ENCODE peak calls at places on chromosomes 6 and 20, in ten cellular contexts. K is cardiac muscle cell, D is fibroblast of lung, O is right lobe of liver, A is WERI-Rb-1, T is fibroblast of the aortic adventitia, N is K562, X is dorsolateral prefrontal cortex, S is lower lobe of right lung, B is A549. L is an unnamed sample.

GRCh38 chr6:21754891-21755290 is 161.3 kb downstream of the SOX4 start:
- DNase-seq in N (no peak), B (peak), X (no peak), O (no peak), D (peak), A (no peak), S (no peak), T (peak), K (peak), L (no peak)

GRCh38 chr20:25280574-25281535 is 33.0 kb downstream of the PYGB start:
- DNase-seq in B (no peak), D (no peak), N (no peak), X (peak), S (peak), A (peak), K (no peak), O (peak), T (no peak), L (peak)

GRCh38 chr6:154604120-154604519 is 93.6 kb upstream of the CNKSR3 start:
- DNase-seq in K (no peak), X (no peak), O (no peak), D (no peak), A (no peak), T (no peak), S (no peak), B (no peak), N (no peak), L (no peak)

GRCh38 chr6:90233994-90234393 is 62.6 kb downstream of the BACH2 start:
- DNase-seq in O (no peak), S (no peak), X (no peak), N (no peak), A (no peak), K (no peak), D (no peak), T (no peak), B (no peak), L (no peak)

GRCh38 chr6:131212928-131213327 is 77.7 kb downstream of the AKAP7 start:
- DNase-seq in S (no peak), A (no peak), D (no peak), N (no peak), O (no peak), K (peak), B (no peak), X (no peak), T (no peak), L (no peak)

GRCh38 chr6:40556023-40556422 is 31.1 kb downstream of the LRFN2 start:
- DNase-seq in D (no peak), B (no peak), K (no peak), A (peak), O (no peak), X (no peak), T (no peak), N (no peak), S (no peak), L (no peak)

GRCh38 chr6:45647341-45648138 is 269.8 kb upstream of the SUPT3H start:
- DNase-seq in D (no peak), K (no peak), X (no peak), A (no peak), B (no peak), N (no peak), T (no peak), O (no peak), S (no peak), L (no peak)

GRCh38 chr20:20743511-20744169 is 31.2 kb upstream of the RALGAPA2 start:
- DNase-seq in A (peak), X (peak), B (no peak), K (peak), O (peak), N (no peak), T (peak), S (peak), D (peak), L (peak)

GRCh38 chr20:10213526-10213925 is 5.1 kb upstream of the SNAP25 start:
- DNase-seq in D (no peak), S (no peak), K (no peak), O (no peak), A (peak), T (no peak), X (no peak), B (no peak), N (no peak), L (no peak)

GRCh38 chr6:166277892-166278578 is 30.2 kb downstream of the PRR18 start:
- DNase-seq in A (no peak), T (no peak), S (no peak), D (no peak), X (no peak), O (no peak), B (no peak), K (no peak), N (no peak), L (no peak)

GRCh38 chr6:131782764-131783163 is 25.1 kb upstream of the ENPP1 start:
- DNase-seq in K (no peak), S (no peak), D (no peak), B (no peak), T (no peak), N (no peak), A (no peak), X (no peak), O (no peak), L (no peak)

GRCh38 chr6:27237089-27237723 is 10.3 kb upstream of the PRSS16 start:
- DNase-seq in A (no peak), T (peak), X (no peak), B (peak), D (peak), N (peak), O (no peak), S (no peak), K (peak), L (no peak)

GRCh38 chr20:56778765-56779195 is 149.7 kb downstream of the TFAP2C start:
- DNase-seq in N (no peak), S (no peak), K (peak), X (no peak), B (peak), A (no peak), T (peak), D (peak), O (no peak), L (no peak)

DNA sequence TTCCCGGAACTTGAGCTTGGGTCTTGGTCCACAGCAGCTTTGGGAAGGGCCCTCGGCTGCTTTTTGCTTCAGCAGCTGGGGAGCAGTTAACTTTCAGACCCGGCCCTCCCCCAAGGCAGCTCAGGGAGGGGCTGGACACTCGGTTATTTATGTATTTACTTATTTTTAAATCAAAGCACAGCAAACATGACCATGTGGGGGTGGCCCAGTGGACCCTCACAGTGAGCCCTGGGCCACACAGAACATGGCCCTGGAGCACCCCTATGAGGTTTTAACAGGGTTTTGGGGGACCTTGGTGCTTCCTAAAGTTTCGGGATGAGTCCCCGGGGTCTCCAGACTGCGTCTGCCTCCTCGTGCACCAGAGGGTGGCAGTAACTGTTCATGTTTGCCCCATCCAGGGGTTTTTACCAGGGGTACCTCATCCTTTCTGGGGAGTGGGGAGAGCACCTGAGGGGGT is 26.6 kb upstream of the NPBWR2 start:
- DNase-seq in K (no peak), D (no peak), B (no peak), N (no peak), T (no peak), X (peak), O (peak), A (no peak), S (peak), L (no peak)
- TF ChIP-seq CTCF in K (peak), D (peak), B (peak), N (peak), T (no peak), X (no peak), O (peak), A (no peak), S (no peak), L (no peak)

DNA sequence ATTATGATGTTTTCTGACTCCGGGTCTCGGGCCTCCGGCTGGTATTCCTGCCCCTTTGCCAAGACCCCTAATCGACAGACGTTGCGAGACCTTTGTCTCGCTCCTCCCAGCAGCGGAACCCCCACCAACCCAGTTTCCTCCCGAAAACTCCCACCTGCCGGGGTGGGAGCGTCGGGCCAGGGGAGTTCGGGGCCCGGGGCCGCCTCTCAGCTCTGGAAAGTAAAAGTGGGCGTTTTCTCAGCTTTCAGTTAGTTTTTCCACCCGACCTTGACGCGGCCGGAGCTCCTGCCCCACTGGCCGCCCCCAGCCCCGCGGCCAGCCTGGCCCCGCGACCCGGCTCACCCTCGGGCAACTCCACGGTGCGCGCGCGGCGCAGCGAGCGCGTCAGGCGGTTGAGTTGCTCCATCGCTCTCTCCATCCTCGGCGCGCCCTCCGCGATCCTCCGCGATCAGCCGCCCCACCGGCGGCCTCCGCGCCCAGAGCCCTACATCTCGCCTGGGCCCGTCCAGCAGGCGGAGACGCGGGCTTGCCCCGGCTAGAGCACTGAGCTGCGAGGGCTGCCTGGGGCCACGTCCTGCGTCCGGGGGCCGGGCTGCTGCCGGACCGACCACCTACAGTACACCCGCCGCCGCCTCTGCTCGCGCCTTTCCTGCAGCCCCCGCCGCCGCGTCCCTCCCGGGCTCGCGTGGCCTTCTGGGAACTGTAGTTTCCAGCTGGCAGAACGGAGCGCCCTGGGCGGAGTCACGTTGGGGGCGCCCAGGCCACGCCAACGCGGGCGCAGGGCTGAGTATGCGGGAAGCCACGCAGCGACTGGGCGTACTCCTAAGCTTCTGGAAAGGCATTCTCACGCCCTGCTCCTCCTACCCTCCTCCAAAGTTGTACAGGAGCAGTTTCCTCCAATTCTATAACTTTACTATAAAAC is at the start of gene HACE1:
- DNase-seq in D (peak), T (peak), A (peak), B (peak), O (peak), S (peak), K (peak), X (peak), N (peak), L (peak)
- TF ChIP-seq CTCF in D (peak), T (peak), A (peak), B (no peak), O (peak), S (peak), K (peak), X (peak), N (no peak), L (no peak)

GRCh38 chr6:33414592-33415271 is 3.2 kb downstream of the CUTA start:
- DNase-seq in X (no peak), D (no peak), K (no peak), A (peak), O (no peak), S (no peak), T (no peak), B (no peak), N (peak), L (no peak)
- TF ChIP-seq CTCF in X (no peak), D (peak), K (peak), A (peak), O (no peak), S (no peak), T (peak), B (peak), N (peak), L (no peak)

GRCh38 chr6:54426995-54427394 is 118.8 kb downstream of the TINAG start:
- DNase-seq in A (no peak), S (no peak), T (no peak), K (no peak), X (no peak), B (no peak), N (no peak), D (no peak), O (no peak), L (no peak)

GRCh38 chr6:54431466-54431865 is 123.2 kb downstream of the TINAG start:
- DNase-seq in X (no peak), K (peak), T (peak), B (no peak), N (no peak), D (peak), S (no peak), O (no peak), A (no peak), L (no peak)

GRCh38 chr6:54427396-54427910 is 119.2 kb downstream of the TINAG start:
- DNase-seq in S (no peak), B (no peak), X (no peak), A (no peak), N (no peak), O (no peak), T (peak), D (no peak), K (no peak), L (no peak)

GRCh38 chr6:54428437-54428836 is 120.2 kb downstream of the TINAG start:
- DNase-seq in N (no peak), T (no peak), D (no peak), B (no peak), O (no peak), A (no peak), K (no peak), S (no peak), X (no peak), L (no peak)
- TF ChIP-seq CTCF in N (no peak), T (no peak), D (no peak), B (no peak), O (no peak), A (no peak), K (no peak), S (no peak), X (no peak), L (no peak)

DNA sequence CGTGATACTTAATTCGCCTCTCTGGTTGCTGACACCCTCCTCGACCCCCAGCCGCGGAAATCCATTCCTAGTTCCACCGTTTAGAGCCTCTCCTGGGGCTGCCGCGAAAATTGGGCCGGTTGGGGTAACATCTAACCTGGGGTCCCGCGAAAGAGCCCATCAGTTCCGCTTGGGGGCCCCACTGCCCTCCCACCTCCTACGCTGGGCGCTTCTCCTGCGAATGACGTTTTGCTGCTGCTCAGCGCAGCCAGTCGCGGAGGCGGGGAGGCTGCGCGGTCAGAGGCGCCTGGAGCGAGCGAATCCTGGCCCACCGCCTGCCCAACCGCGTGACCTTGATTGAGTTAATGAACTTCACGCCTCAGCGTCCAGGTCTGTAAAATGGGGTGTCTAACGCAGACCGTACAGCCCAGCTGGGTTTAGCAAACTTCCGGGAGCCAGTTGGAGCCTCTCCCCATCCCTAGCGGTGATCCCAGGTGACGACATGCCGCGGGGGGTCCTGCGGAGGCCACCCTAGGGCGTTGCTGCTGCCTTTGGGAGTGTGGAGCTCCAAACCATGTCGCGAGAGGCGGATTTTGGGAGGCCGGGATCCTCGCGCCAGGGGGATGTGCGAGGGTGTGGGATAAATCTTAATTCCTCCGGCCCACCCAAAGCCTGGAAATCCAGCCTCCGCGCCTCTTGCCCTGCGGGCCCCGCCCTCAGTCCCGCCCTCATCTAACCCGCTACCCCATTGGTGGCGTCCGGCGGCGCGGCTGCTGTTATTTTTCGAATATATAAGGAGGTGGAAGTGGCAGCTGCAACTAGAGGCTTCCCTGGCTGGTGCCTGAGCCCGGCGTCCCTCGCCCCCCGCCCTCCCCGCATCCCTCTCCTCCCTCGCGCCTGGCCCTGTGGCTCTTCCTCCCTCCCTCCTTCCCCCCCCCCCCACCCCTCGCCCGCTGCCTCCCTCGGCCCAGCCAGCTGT is at the start of gene CDC25B:
- DNase-seq in B (peak), O (peak), A (peak), X (peak), D (peak), K (peak), N (peak), S (peak), T (peak), L (peak)
- TF ChIP-seq CTCF in B (peak), O (peak), A (peak), X (peak), D (peak), K (peak), N (peak), S (peak), T (peak), L (no peak)

DNA sequence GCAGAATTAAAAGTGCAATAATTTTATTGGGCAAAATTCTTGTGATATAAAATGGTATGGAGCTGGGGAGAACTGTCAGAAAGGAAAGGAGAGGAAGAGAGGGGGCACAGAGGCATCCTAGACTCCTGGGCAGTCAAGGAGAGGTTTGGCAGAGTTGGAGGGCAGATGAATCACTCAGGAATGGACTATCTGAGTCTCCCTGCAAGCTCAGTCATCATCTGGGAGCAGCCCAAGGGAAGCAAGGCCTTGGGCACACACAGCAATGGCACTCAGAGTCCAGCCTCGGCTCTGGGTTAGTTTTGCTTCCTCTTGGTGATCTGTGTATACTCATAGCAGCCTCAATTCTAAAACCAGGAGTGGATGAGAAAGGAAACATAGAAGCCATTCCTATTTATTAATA is 67.2 kb downstream of the SLC22A1 start:
- DNase-seq in X (no peak), S (no peak), T (no peak), B (peak), D (no peak), A (no peak), N (no peak), K (no peak), O (no peak), L (no peak)
- TF ChIP-seq CTCF in X (no peak), S (no peak), T (no peak), B (no peak), D (no peak), A (no peak), N (no peak), K (no peak), O (no peak), L (no peak)

L was measured in lower leg skin.